ENCODE peak calls at places on chromosomes 4 and X, in seven cellular contexts. T is LoVo, H is NCI-H2029 treated with DMSO at 0.1 percent for 48 hours, F is posterior cingulate gyrus, B is HTR-8/SVneo, M is choroid plexus epithelial cell, Z is ecto neural progenitor cell. L is an unnamed sample.

GRCh38 chr4:51894246-51894645 is 51.3 kb downstream of the DCUN1D4 start:
- DNase-seq in Z (no peak), H (no peak), B (no peak), F (no peak), M (no peak), T (peak; percentile 2), L (no peak)

GRCh38 chr4:83947811-83948210 is 411.9 kb downstream of the GPAT3 start:
- DNase-seq in M (no peak), H (no peak), B (no peak), T (no peak), F (no peak), Z (peak; percentile 59), L (no peak)

GRCh38 chrX:19549838-19550237 is 34.5 kb upstream of the MAP3K15 start:
- DNase-seq in M (no peak), T (no peak), Z (no peak), H (no peak), B (no peak), F (no peak), L (no peak)

GRCh38 chrX:31629195-31629594 is 557.4 kb upstream of the FTHL17 start:
- DNase-seq in M (no peak), H (no peak), Z (no peak), B (no peak), F (no peak), T (no peak), L (no peak)

GRCh38 chrX:19540076-19540475 is 24.8 kb upstream of the MAP3K15 start:
- DNase-seq in M (no peak), Z (no peak), F (no peak), B (no peak), H (no peak), T (no peak), L (no peak)

GRCh38 chr4:8922481-8922880 is 50.8 kb upstream of the HMX1 start:
- DNase-seq in H (no peak), Z (no peak), M (no peak), F (no peak), T (no peak), B (no peak), L (no peak)

GRCh38 chr4:169070071-169070894 is 60.2 kb upstream of the CBR4 start:
- DNase-seq in F (no peak), T (peak; percentile 90), H (peak; percentile 82), B (peak; percentile 89), M (peak; percentile 91), Z (peak; percentile 66), L (no peak)

GRCh38 chr4:127575888-127576287 is 56.9 kb upstream of the INTU start:
- DNase-seq in M (peak; percentile 3), B (peak; percentile 27), H (no peak), Z (no peak), T (no peak), F (no peak), L (no peak)

GRCh38 chrX:154040863-154041262 is 21.2 kb upstream of the IRAK1 start:
- DNase-seq in T (no peak), H (no peak), Z (no peak), M (no peak), B (no peak), F (no peak), L (no peak)

GRCh38 chr4:77927991-77928925 is 65.6 kb downstream of the MRPL1 start:
- DNase-seq in Z (no peak), F (no peak), B (no peak), M (peak; percentile 70), T (peak; percentile 61), H (no peak), L (no peak)

GRCh38 chr4:142383354-142383753 is 462.7 kb downstream of the INPP4B start:
- DNase-seq in Z (no peak), H (no peak), F (no peak), B (no peak), M (no peak), T (no peak), L (no peak)

GRCh38 chrX:149374751-149375150 is 130.4 kb downstream of the IDS start:
- DNase-seq in M (no peak), B (no peak), H (no peak), F (no peak), T (no peak), Z (no peak), L (no peak)

GRCh38 chr4:180827193-180827592 is 1416.0 kb upstream of the TENM3 start:
- DNase-seq in F (peak; percentile 67), M (peak; percentile 49), B (peak; percentile 19), H (peak; percentile 3), Z (no peak), T (no peak), L (no peak)

GRCh38 chr4:83011779-83012630 is 1.4 kb upstream of the LIN54 start:
- DNase-seq in B (no peak), T (no peak), H (no peak), Z (no peak), M (peak; percentile 31), F (peak; percentile 77), L (no peak)

GRCh38 chrX:140918398-140919043 is 83.9 kb upstream of the SPANXB1 start:
- DNase-seq in Z (peak; percentile 47), B (no peak), F (no peak), M (peak; percentile 80), T (peak; percentile 7), H (no peak), L (no peak)

GRCh38 chr4:147789596-147789995 is 57.7 kb downstream of the ARHGAP10 start:
- DNase-seq in F (no peak), B (no peak), T (no peak), M (no peak), H (no peak), Z (no peak), L (no peak)

GRCh38 chr4:107876096-107876495 is 51.4 kb downstream of the SGMS2 start:
- DNase-seq in B (no peak), F (no peak), M (no peak), H (no peak), T (no peak), Z (no peak), L (no peak)

GRCh38 chr4:125433453-125433852 is 118.7 kb downstream of the FAT4 start:
- DNase-seq in T (no peak), Z (no peak), F (no peak), B (no peak), H (no peak), M (peak; percentile 66), L (no peak)

GRCh38 chr4:7199771-7200441 is 7.6 kb downstream of the SORCS2 start:
- DNase-seq in T (no peak), F (no peak), M (no peak), Z (peak; percentile 31), H (no peak), B (no peak), L (no peak)

GRCh38 chr4:71004281-71004851 is 10.9 kb downstream of the DCK start:
- DNase-seq in B (no peak), Z (peak; percentile 52), M (no peak), F (no peak), T (no peak), H (no peak), L (no peak)

L was measured in omental fat pad.